ENCODE peak calls at places on chromosomes 16 and 17, in four cellular contexts. One of them, this sample, is unnamed.
A peak's percentile ranks its signal among the peaks of the same experiment; 100 is the strongest.

GRCh38 chr17:29210879-29211278 is 30.7 kb upstream of the MYO18A start:
- DNase-seq in GM12878: no peak
- DNase-seq in SK-N-SH: no peak
- DNase-seq in H1: no peak
- DNase-seq in this sample: no peak

GRCh38 chr16:61045931-61046330 is 990.3 kb downstream of the CDH8 start:
- DNase-seq in SK-N-SH: no peak
- DNase-seq in GM12878: no peak
- DNase-seq in H1: no peak
- DNase-seq in this sample: no peak

GRCh38 chr16:75074920-75075687 is 41.5 kb downstream of the LDHD start:
- DNase-seq in H1: no peak
- DNase-seq in GM12878: peak; percentile 96
- DNase-seq in SK-N-SH: no peak
- DNase-seq in this sample: peak; percentile 71

GRCh38 chr16:54287018-54287757 is 601 bp upstream of the IRX3 start:
- DNase-seq in H1: peak; percentile 81
- DNase-seq in GM12878: no peak
- DNase-seq in SK-N-SH: no peak
- DNase-seq in this sample: no peak

GRCh38 chr16:50635505-50636392 is 45.4 kb downstream of the SNX20 start:
- DNase-seq in H1: no peak
- DNase-seq in GM12878: no peak
- DNase-seq in SK-N-SH: peak; percentile 53
- DNase-seq in this sample: peak; percentile 72

GRCh38 chr16:9091867-9092281 is 430 bp downstream of the HAPSTR1 start:
- DNase-seq in SK-N-SH: no peak
- DNase-seq in H1: peak; percentile 61
- DNase-seq in GM12878: no peak
- DNase-seq in this sample: no peak

GRCh38 chr17:50943575-50943933 is 77.4 kb upstream of the TOB1 start:
- DNase-seq in GM12878: no peak
- DNase-seq in H1: no peak
- DNase-seq in SK-N-SH: peak; percentile 78
- DNase-seq in this sample: no peak

GRCh38 chr17:76679242-76679641 is 31.5 kb downstream of the MXRA7 start:
- DNase-seq in H1: no peak
- DNase-seq in GM12878: no peak
- DNase-seq in SK-N-SH: no peak
- DNase-seq in this sample: no peak

GRCh38 chr17:45429338-45430005 is 3.2 kb downstream of the ARHGAP27 start:
- DNase-seq in SK-N-SH: no peak
- DNase-seq in GM12878: no peak
- DNase-seq in H1: peak; percentile 77
- DNase-seq in this sample: no peak

GRCh38 chr16:15509593-15510520 is 75.5 kb downstream of the BMERB1 start:
- DNase-seq in GM12878: no peak
- DNase-seq in SK-N-SH: peak; percentile 23
- DNase-seq in H1: peak; percentile 52
- DNase-seq in this sample: no peak

GRCh38 chr17:18039535-18040286 is 503 bp downstream of the GID4 start:
- DNase-seq in H1: peak; percentile 56
- DNase-seq in SK-N-SH: peak; percentile 91
- DNase-seq in GM12878: no peak
- DNase-seq in this sample: no peak
- TF ChIP-seq NRF1 in H1: no peak
- TF ChIP-seq NRF1 in SK-N-SH: peak; percentile 33
- TF ChIP-seq NRF1 in GM12878: no peak
- TF ChIP-seq NRF1 in this sample: no peak

GRCh38 chr16:76531236-76531635 is 254.0 kb downstream of the CNTNAP4 start:
- DNase-seq in GM12878: no peak
- DNase-seq in SK-N-SH: no peak
- DNase-seq in H1: no peak
- DNase-seq in this sample: no peak

GRCh38 chr16:76527244-76527643 is 250.0 kb downstream of the CNTNAP4 start:
- DNase-seq in GM12878: no peak
- DNase-seq in H1: no peak
- DNase-seq in SK-N-SH: no peak
- DNase-seq in this sample: no peak

GRCh38 chr16:76532188-76532973 is 255.2 kb downstream of the CNTNAP4 start:
- DNase-seq in H1: no peak
- DNase-seq in GM12878: no peak
- DNase-seq in SK-N-SH: no peak
- DNase-seq in this sample: no peak
- TF ChIP-seq NRF1 in H1: no peak
- TF ChIP-seq NRF1 in GM12878: no peak
- TF ChIP-seq NRF1 in SK-N-SH: no peak
- TF ChIP-seq NRF1 in this sample: no peak

GRCh38 chr16:11138769-11139623 is 117.0 kb downstream of the SOCS1 start:
- DNase-seq in GM12878: no peak
- DNase-seq in SK-N-SH: no peak
- DNase-seq in H1: no peak
- DNase-seq in this sample: no peak
- TF ChIP-seq NRF1 in GM12878: no peak
- TF ChIP-seq NRF1 in SK-N-SH: no peak
- TF ChIP-seq NRF1 in H1: no peak
- TF ChIP-seq NRF1 in this sample: no peak

GRCh38 chr16:84596801-84597517 is 20.9 kb downstream of the COTL1 start:
- DNase-seq in SK-N-SH: no peak
- DNase-seq in GM12878: no peak
- DNase-seq in H1: no peak
- DNase-seq in this sample: no peak

GRCh38 chr16:84598391-84598750 is 19.5 kb downstream of the COTL1 start:
- DNase-seq in GM12878: no peak
- DNase-seq in SK-N-SH: no peak
- DNase-seq in H1: no peak
- DNase-seq in this sample: no peak

GRCh38 chr16:84600343-84601229 is 17.3 kb downstream of the COTL1 start:
- DNase-seq in GM12878: peak; percentile 91
- DNase-seq in SK-N-SH: no peak
- DNase-seq in H1: no peak
- DNase-seq in this sample: no peak

GRCh38 chr16:84597518-84598390 is 20.1 kb downstream of the COTL1 start:
- DNase-seq in GM12878: no peak
- DNase-seq in H1: no peak
- DNase-seq in SK-N-SH: no peak
- DNase-seq in this sample: no peak

GRCh38 chr16:84599528-84600202 is 18.2 kb downstream of the COTL1 start:
- DNase-seq in H1: peak; percentile 79
- DNase-seq in GM12878: no peak
- DNase-seq in SK-N-SH: peak; percentile 65
- DNase-seq in this sample: no peak
- TF ChIP-seq NRF1 in H1: no peak
- TF ChIP-seq NRF1 in GM12878: no peak
- TF ChIP-seq NRF1 in SK-N-SH: no peak
- TF ChIP-seq NRF1 in this sample: no peak

GRCh38 chr17:80252871-80253270 is 7.8 kb upstream of the RNF213 start:
- DNase-seq in SK-N-SH: peak; percentile 89
- DNase-seq in GM12878: no peak
- DNase-seq in H1: peak; percentile 84
- DNase-seq in this sample: no peak
- TF ChIP-seq NRF1 in SK-N-SH: no peak
- TF ChIP-seq NRF1 in GM12878: no peak
- TF ChIP-seq NRF1 in H1: no peak
- TF ChIP-seq NRF1 in this sample: no peak

GRCh38 chr17:73401911-73402310 is 90.1 kb upstream of the CDC42EP4 start:
- DNase-seq in SK-N-SH: peak; percentile 67
- DNase-seq in GM12878: no peak
- DNase-seq in H1: peak; percentile 76
- DNase-seq in this sample: peak; percentile 33
- TF ChIP-seq NRF1 in SK-N-SH: no peak
- TF ChIP-seq NRF1 in GM12878: no peak
- TF ChIP-seq NRF1 in H1: no peak
- TF ChIP-seq NRF1 in this sample: no peak

GRCh38 chr16:66713076-66713475 is 16.5 kb upstream of the CMTM4 start:
- DNase-seq in H1: no peak
- DNase-seq in GM12878: no peak
- DNase-seq in SK-N-SH: no peak
- DNase-seq in this sample: no peak

GRCh38 chr16:66714062-66714461 is 17.5 kb upstream of the CMTM4 start:
- DNase-seq in H1: no peak
- DNase-seq in SK-N-SH: no peak
- DNase-seq in GM12878: no peak
- DNase-seq in this sample: no peak

GRCh38 chr16:66711581-66711980 is 15.0 kb upstream of the CMTM4 start:
- DNase-seq in GM12878: no peak
- DNase-seq in H1: no peak
- DNase-seq in SK-N-SH: no peak
- DNase-seq in this sample: no peak

GRCh38 chr16:66714659-66715307 is 18.2 kb upstream of the CMTM4 start:
- DNase-seq in H1: no peak
- DNase-seq in GM12878: no peak
- DNase-seq in SK-N-SH: peak; percentile 46
- DNase-seq in this sample: no peak

DNA sequence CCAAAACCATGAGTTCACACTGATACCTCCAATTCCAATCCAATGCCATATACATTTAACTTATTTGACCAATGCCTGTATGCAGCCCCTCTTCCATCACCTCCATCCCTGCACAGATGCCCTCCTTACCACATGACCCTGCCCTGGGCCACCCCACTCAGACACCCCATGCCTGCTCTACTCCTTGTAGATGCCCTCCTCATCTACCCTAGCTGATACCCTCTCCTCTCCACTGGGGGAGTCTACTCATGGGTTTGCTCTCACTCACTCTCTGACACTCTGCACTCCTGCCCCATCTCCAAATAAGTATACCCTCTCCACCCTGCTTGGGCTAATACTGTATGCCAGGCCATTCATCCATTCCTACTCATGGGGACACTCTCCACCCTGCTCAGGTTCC is 16.0 kb upstream of the CMTM4 start:
- DNase-seq in GM12878: no peak
- DNase-seq in H1: no peak
- DNase-seq in SK-N-SH: no peak
- DNase-seq in this sample: no peak
- TF ChIP-seq NRF1 in GM12878: no peak
- TF ChIP-seq NRF1 in H1: no peak
- TF ChIP-seq NRF1 in SK-N-SH: no peak
- TF ChIP-seq NRF1 in this sample: no peak

GRCh38 chr17:41328207-41328606 is 12.7 kb upstream of the KRTAP17-1 start:
- DNase-seq in GM12878: no peak
- DNase-seq in H1: no peak
- DNase-seq in SK-N-SH: no peak
- DNase-seq in this sample: no peak

GRCh38 chr17:41327411-41328120 is 12.1 kb upstream of the KRTAP17-1 start:
- DNase-seq in GM12878: no peak
- DNase-seq in SK-N-SH: no peak
- DNase-seq in H1: no peak
- DNase-seq in this sample: no peak

GRCh38 chr17:41332239-41332638 is 16.7 kb upstream of the KRTAP17-1 start:
- DNase-seq in H1: peak; percentile 4
- DNase-seq in GM12878: no peak
- DNase-seq in SK-N-SH: no peak
- DNase-seq in this sample: no peak

GRCh38 chr17:41331606-41332005 is 16.1 kb upstream of the KRTAP17-1 start:
- DNase-seq in GM12878: no peak
- DNase-seq in SK-N-SH: no peak
- DNase-seq in H1: peak; percentile 28
- DNase-seq in this sample: no peak

DNA sequence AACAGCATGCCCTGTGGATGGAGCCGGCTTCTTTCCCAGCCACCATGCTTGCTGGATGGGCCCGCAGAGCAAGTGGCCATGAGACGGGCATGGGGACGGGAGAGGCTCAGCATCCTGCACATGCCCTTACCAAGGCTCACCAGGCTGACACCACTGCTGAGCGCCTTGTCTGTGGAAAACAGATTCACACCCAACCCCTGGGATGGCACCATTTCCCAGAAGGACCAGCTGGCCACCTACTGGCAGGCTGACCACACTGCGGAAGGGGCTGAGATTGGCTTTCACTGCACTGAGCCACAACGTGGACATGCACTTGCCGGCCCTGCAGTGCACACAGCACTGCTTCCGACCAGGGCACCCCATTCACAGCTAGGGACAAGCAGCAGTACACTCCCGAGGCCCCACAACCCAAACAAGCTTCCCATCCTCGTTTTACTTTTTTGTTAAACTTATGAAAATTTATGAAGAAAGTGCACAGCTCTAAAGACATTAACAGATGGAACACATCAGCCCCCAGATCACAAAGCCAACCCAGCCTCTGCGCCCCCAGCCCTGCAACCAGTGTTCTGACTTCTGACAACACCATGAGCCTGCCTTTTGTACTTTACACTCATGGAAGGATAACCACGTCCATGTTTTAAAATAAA is 13.9 kb upstream of the KRTAP17-1 start:
- DNase-seq in H1: peak; percentile 78
- DNase-seq in SK-N-SH: peak; percentile 70
- DNase-seq in GM12878: no peak
- DNase-seq in this sample: peak; percentile 32
- TF ChIP-seq NRF1 in H1: no peak
- TF ChIP-seq NRF1 in SK-N-SH: no peak
- TF ChIP-seq NRF1 in GM12878: no peak
- TF ChIP-seq NRF1 in this sample: no peak

DNA sequence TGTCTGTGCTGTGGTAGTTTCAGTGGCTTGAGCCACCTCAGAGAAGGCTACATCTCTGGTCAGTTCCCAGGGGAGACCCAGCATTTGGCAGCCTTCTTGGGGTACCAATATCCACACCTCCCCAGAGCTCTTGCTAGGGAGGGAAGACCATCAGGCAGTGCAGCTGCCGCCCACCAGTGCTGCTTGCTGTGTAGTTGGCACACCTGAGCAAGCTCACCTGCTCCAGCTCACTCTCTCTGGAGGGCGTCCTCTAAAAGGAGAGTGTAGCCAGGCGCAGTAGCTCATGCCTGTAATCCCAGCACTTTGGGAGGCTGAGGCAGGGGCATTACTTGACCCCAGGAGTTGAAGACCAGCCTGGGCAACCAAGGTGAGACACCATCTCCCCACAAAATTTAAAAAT is 29.8 kb downstream of the CDIP1 start:
- DNase-seq in GM12878: no peak
- DNase-seq in H1: no peak
- DNase-seq in SK-N-SH: no peak
- DNase-seq in this sample: no peak
- TF ChIP-seq NRF1 in GM12878: no peak
- TF ChIP-seq NRF1 in H1: no peak
- TF ChIP-seq NRF1 in SK-N-SH: no peak
- TF ChIP-seq NRF1 in this sample: no peak

GRCh38 chr16:14335297-14335696 is 264.2 kb downstream of the MRTFB start:
- DNase-seq in GM12878: no peak
- DNase-seq in SK-N-SH: no peak
- DNase-seq in H1: no peak
- DNase-seq in this sample: peak; percentile 68

GRCh38 chr16:14338236-14338635 is 267.1 kb downstream of the MRTFB start:
- DNase-seq in SK-N-SH: no peak
- DNase-seq in GM12878: no peak
- DNase-seq in H1: no peak
- DNase-seq in this sample: no peak

GRCh38 chr16:14339694-14340093 is 268.6 kb downstream of the MRTFB start:
- DNase-seq in H1: no peak
- DNase-seq in GM12878: no peak
- DNase-seq in SK-N-SH: no peak
- DNase-seq in this sample: no peak

GRCh38 chr16:14338969-14339368 is 267.9 kb downstream of the MRTFB start:
- DNase-seq in H1: no peak
- DNase-seq in GM12878: no peak
- DNase-seq in SK-N-SH: no peak
- DNase-seq in this sample: no peak

GRCh38 chr16:14337303-14338191 is 266.4 kb downstream of the MRTFB start:
- DNase-seq in SK-N-SH: no peak
- DNase-seq in GM12878: no peak
- DNase-seq in H1: no peak
- DNase-seq in this sample: no peak
- TF ChIP-seq NRF1 in SK-N-SH: no peak
- TF ChIP-seq NRF1 in GM12878: no peak
- TF ChIP-seq NRF1 in H1: no peak
- TF ChIP-seq NRF1 in this sample: peak; percentile 31